ENCODE peak calls at places on chromosomes 2 and 18, in four cellular contexts. L is body of pancreas, U is adipocyte, G is endodermal cell. Y is an unnamed sample.

GRCh38 chr18:32056613-32057358 is 34.9 kb upstream of the RNF138 start:
- DNase-seq in G (no peak), U (no peak), L (no peak), Y (peak; percentile 7)

GRCh38 chr18:8091042-8091441 is 518.2 kb upstream of the RAB12 start:
- DNase-seq in U (peak; percentile 45), L (no peak), G (no peak), Y (no peak)

GRCh38 chr2:174786066-174786725 is 21.9 kb upstream of the CHRNA1 start:
- DNase-seq in L (no peak), G (peak; percentile 5), U (peak; percentile 38), Y (no peak)

GRCh38 chr2:240233891-240234502 is 93.5 kb upstream of the OTOS start:
- DNase-seq in G (peak; percentile 47), L (peak; percentile 39), U (no peak), Y (no peak)

GRCh38 chr2:64567473-64567872 is 43.3 kb downstream of the AFTPH start:
- DNase-seq in L (no peak), U (no peak), G (no peak), Y (no peak)

GRCh38 chr2:106562826-106563594 is 75.8 kb downstream of the CD8B2 start:
- DNase-seq in L (peak; percentile 22), U (peak; percentile 15), G (peak; percentile 61), Y (no peak)

GRCh38 chr18:11849279-11849678 is 1.9 kb upstream of the CHMP1B start:
- DNase-seq in G (peak; percentile 13), L (no peak), U (no peak), Y (no peak)

GRCh38 chr2:128026422-128027277 is 1.2 kb downstream of the SAP130 start:
- DNase-seq in L (no peak), U (peak; percentile 32), G (no peak), Y (peak; percentile 39)

GRCh38 chr2:44772131-44772530 is 169.4 kb upstream of the SIX3 start:
- DNase-seq in G (no peak), L (no peak), U (no peak), Y (no peak)

GRCh38 chr2:225274751-225275150 is 124.8 kb upstream of the NYAP2 start:
- DNase-seq in G (no peak), U (peak; percentile 17), L (peak; percentile 31), Y (peak; percentile 52)

GRCh38 chr18:69648486-69648885 is 247.8 kb downstream of the DOK6 start:
- DNase-seq in U (no peak), L (peak; percentile 38), G (no peak), Y (peak; percentile 3)

GRCh38 chr2:207490441-207490840 is 39.3 kb upstream of the CREB1 start:
- DNase-seq in L (no peak), G (no peak), U (no peak), Y (no peak)

GRCh38 chr18:55780591-55781071 is 192.6 kb upstream of the TCF4 start:
- DNase-seq in U (no peak), G (no peak), L (no peak), Y (no peak)

GRCh38 chr2:52340185-52340584 is 1308.3 kb upstream of the NRXN1 start:
- DNase-seq in L (no peak), G (peak; percentile 68), U (no peak), Y (no peak)

GRCh38 chr18:75544496-75544895 is 117.0 kb upstream of the SMIM21 start:
- DNase-seq in U (peak; percentile 18), G (no peak), L (no peak), Y (no peak)

GRCh38 chr2:26235089-26235488 is 9.3 kb downstream of the HADHA start:
- DNase-seq in U (no peak), L (peak; percentile 29), G (no peak), Y (peak; percentile 23)

GRCh38 chr2:240451791-240452470 is 16.5 kb downstream of the GPC1 start:
- DNase-seq in U (no peak), L (no peak), G (no peak), Y (no peak)

GRCh38 chr2:48607307-48608014 is 10.2 kb upstream of the GTF2A1L start:
- DNase-seq in G (no peak), U (peak; percentile 9), L (no peak), Y (no peak)

GRCh38 chr18:48944634-48945033 is 6.1 kb downstream of the SMAD7 start:
- DNase-seq in G (no peak), L (no peak), U (no peak), Y (no peak)

GRCh38 chr2:47223980-47224379 is 68.9 kb upstream of the STPG4 start:
- DNase-seq in G (no peak), L (no peak), U (peak; percentile 30), Y (no peak)

GRCh38 chr2:128664499-128664971 is 345.9 kb upstream of the HS6ST1 start:
- DNase-seq in U (peak; percentile 12), G (peak; percentile 84), L (no peak), Y (no peak)

GRCh38 chr2:32064021-32064678 is 794 bp downstream of the SPAST start:
- DNase-seq in U (peak; percentile 35), L (no peak), G (no peak), Y (no peak)

GRCh38 chr2:43065036-43065435 is 161.4 kb downstream of the ZFP36L2 start:
- DNase-seq in G (no peak), U (no peak), L (no peak), Y (no peak)

GRCh38 chr2:148493822-148494563 is 150.6 kb upstream of the EPC2 start:
- DNase-seq in U (no peak), G (no peak), L (no peak), Y (no peak)

DNA sequence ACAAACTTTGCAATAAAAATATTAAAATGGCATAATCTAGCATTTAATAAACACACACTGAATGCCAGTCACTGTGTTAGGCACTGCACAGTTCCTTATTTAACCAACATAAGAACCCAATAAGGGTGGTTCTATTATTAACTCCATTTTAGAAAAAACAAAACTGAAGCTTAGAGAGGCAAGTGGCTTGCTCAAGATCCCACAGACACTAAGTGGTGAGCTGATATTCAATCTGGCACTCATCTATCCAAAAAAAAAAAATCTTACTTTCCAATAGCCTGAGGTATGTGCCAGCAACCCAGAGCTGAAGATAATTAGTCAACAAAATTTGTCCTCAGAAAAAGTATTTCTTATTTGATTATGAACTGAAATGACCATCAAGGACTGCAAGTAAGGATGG is 799 bp downstream of the CYTIP start:
- DNase-seq in L (no peak), U (no peak), G (no peak), Y (no peak)
- H3K4me3 ChIP-seq in L (no peak overlapping the region), U (no peak overlapping the region), G (no peak overlapping the region), Y (no peak overlapping the region)

GRCh38 chr2:33437297-33437696 is 39.2 kb upstream of the RASGRP3 start:
- DNase-seq in L (no peak), U (peak; percentile 83), G (no peak), Y (peak; percentile 46)
- H3K4me3 ChIP-seq in L (no peak overlapping the region), U (no peak overlapping the region), G (no peak overlapping the region), Y (no peak overlapping the region)

GRCh38 chr2:96202152-96202856 is 6.3 kb downstream of the STARD7 start:
- DNase-seq in L (no peak), G (no peak), U (peak; percentile 56), Y (no peak)
- H3K4me3 ChIP-seq in L (no peak overlapping the region), G (no peak overlapping the region), U (no peak overlapping the region), Y (no peak overlapping the region)

GRCh38 chr2:9738062-9738717 is 105.1 kb upstream of the TAF1B start:
- DNase-seq in G (no peak), L (no peak), U (no peak), Y (no peak)

GRCh38 chr2:9741110-9741509 is 102.2 kb upstream of the TAF1B start:
- DNase-seq in G (no peak), U (no peak), L (no peak), Y (no peak)

GRCh38 chr2:9738718-9739496 is 104.4 kb upstream of the TAF1B start:
- DNase-seq in G (no peak), L (no peak), U (no peak), Y (no peak)

GRCh38 chr2:9740382-9741040 is 102.8 kb upstream of the TAF1B start:
- DNase-seq in L (no peak), G (no peak), U (no peak), Y (no peak)

DNA sequence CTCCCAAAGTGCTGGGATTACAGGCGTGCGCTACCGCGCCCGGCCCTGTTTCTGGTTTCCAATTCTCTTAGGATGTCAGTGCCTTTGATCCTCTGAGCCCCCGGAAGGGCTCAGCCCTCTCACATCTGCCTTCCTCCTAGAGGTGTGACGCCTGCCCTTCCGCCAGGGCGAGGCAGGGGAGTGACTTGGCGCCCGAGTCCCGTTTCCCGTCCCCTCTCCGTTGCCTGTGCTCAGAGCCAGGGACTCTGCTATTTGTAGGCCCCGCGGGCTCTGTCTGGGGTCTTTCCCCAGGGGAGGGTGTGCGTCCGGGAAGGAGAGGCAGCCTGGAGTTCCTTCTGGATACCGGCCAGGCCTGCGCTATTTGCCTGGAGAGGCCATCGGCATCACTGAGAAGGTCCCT is 103.8 kb upstream of the TAF1B start:
- DNase-seq in U (no peak), G (no peak), L (peak; percentile 36), Y (no peak)
- H3K4me3 ChIP-seq in U (peak overlapping the region; percentile 67), G (no peak overlapping the region), L (no peak overlapping the region), Y (peak overlapping the region; percentile 39)

GRCh38 chr2:233063269-233063975 is 3.3 kb downstream of the INPP5D start:
- DNase-seq in L (no peak), U (no peak), G (peak; percentile 90), Y (no peak)
- H3K4me3 ChIP-seq in L (no peak overlapping the region), U (no peak overlapping the region), G (no peak overlapping the region), Y (no peak overlapping the region)

DNA sequence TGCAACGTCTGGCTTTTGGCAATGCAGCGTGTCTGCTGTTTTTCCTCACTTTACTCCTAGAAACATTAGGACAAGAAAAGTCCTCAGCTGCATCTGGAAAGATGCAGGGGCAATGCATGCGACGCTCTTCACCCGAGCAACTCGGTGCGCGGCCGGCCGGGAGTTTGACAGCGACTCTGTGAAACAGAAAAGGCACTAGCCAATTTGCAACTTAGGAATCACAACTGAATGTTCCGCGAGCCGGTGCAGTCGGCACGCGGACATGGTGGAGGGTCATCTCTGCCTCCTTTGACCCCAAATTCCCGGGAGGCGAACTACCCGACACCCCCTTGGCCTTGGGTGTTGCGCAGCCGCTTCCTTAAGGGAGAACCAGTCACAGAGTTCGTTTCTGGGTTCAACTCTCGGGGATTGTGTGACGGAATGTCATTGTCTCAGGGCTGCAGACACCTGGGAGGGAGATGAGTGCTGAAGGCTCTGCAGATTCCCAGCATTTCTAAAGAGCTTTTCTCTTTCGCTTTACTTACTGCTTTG is 9.8 kb downstream of the NR4A2 start:
- DNase-seq in U (no peak), G (peak; percentile 63), L (no peak), Y (no peak)
- H3K4me3 ChIP-seq in U (peak overlapping the region; percentile 46), G (peak overlapping the region; percentile 75), L (no peak overlapping the region), Y (no peak overlapping the region)

GRCh38 chr2:124668161-124668560 is 643.1 kb downstream of the CNTNAP5 start:
- DNase-seq in L (no peak), U (no peak), G (no peak), Y (peak; percentile 23)
- H3K4me3 ChIP-seq in L (no peak overlapping the region), U (no peak overlapping the region), G (no peak overlapping the region), Y (no peak overlapping the region)

GRCh38 chr18:58223717-58224424 is 179.8 kb downstream of the NEDD4L start:
- DNase-seq in L (peak; percentile 87), U (peak; percentile 86), G (no peak), Y (no peak)
- H3K4me3 ChIP-seq in L (no peak overlapping the region), U (peak overlapping the region; percentile 42), G (no peak overlapping the region), Y (no peak overlapping the region)

GRCh38 chr18:22203892-22204536 is 34.6 kb downstream of the GATA6 start:
- DNase-seq in G (no peak), U (no peak), L (no peak), Y (no peak)
- H3K4me3 ChIP-seq in G (no peak overlapping the region), U (no peak overlapping the region), L (no peak overlapping the region), Y (no peak overlapping the region)